ENCODE peak calls at places on chromosomes 5 and 9, in six cellular contexts. C, Z, Y, E, R and K are unnamed samples.

GRCh38 chr5:170704417-170705195 is 78.9 kb upstream of the GABRP start:
- DNase-seq in R (no peak), C (no peak), Z (no peak), Y (no peak), E (no peak), K (no peak)

GRCh38 chr5:65262590-65263189 is 219.0 kb downstream of the ADAMTS6 start:
- DNase-seq in C (peak), R (peak), Y (peak), E (no peak), Z (no peak), K (no peak)

GRCh38 chr9:81564632-81565031 is 124.7 kb downstream of the TLE1 start:
- DNase-seq in E (peak), C (peak), Z (no peak), R (no peak), Y (no peak), K (no peak)

GRCh38 chr9:133960568-133961129 is 31.5 kb downstream of the VAV2 start:
- DNase-seq in R (no peak), C (peak), E (peak), Z (no peak), Y (no peak), K (no peak)

GRCh38 chr5:173003360-173003759 is 19.8 kb downstream of the ATP6V0E1 start:
- DNase-seq in Z (no peak), Y (no peak), E (no peak), C (no peak), R (no peak), K (no peak)

GRCh38 chr5:156351423-156351822 is 24.5 kb downstream of the SGCD start:
- DNase-seq in Z (no peak), E (no peak), C (no peak), Y (no peak), R (no peak), K (no peak)

GRCh38 chr5:170538096-170538465 is 34.3 kb downstream of the KCNIP1 start:
- DNase-seq in Y (no peak), R (no peak), Z (no peak), C (no peak), E (no peak), K (peak)

GRCh38 chr9:81499021-81499454 is 190.3 kb downstream of the TLE1 start:
- DNase-seq in C (peak), E (no peak), Z (no peak), Y (peak), R (peak), K (no peak)

GRCh38 chr5:31911291-31912265 is 262.5 kb downstream of the GOLPH3 start:
- DNase-seq in R (no peak), C (peak), Y (no peak), Z (no peak), E (no peak), K (no peak)

GRCh38 chr5:56269216-56269927 is 36.2 kb upstream of the ANKRD55 start:
- DNase-seq in E (no peak), R (peak), C (peak), Z (no peak), Y (peak), K (peak)